ENCODE peak calls at places on chromosomes 12 and 14, in six cellular contexts. One of them, this sample, is unnamed. For H3K4me1, the result is how much of the 10 kb centered on the place peaks cover.

GRCh38 chr12:131056626-131057025 is 102.9 kb downstream of the ADGRD1 start:
- DNase-seq in mesenchymal stem cell: no peak
- DNase-seq in fibroblast of lung: no peak
- DNase-seq in pancreas: no peak
- DNase-seq in adipocyte: no peak
- DNase-seq in Peyer's patch: no peak
- DNase-seq in this sample: no peak

GRCh38 chr12:124109760-124110159 is 136.7 kb downstream of the ZNF664 start:
- DNase-seq in mesenchymal stem cell: peak
- DNase-seq in fibroblast of lung: peak
- DNase-seq in pancreas: no peak
- DNase-seq in adipocyte: no peak
- DNase-seq in Peyer's patch: no peak
- DNase-seq in this sample: peak

GRCh38 chr14:49464885-49465284 is 121.3 kb downstream of the RPS29 start:
- DNase-seq in mesenchymal stem cell: no peak
- DNase-seq in fibroblast of lung: no peak
- DNase-seq in pancreas: no peak
- DNase-seq in adipocyte: no peak
- DNase-seq in Peyer's patch: no peak
- DNase-seq in this sample: peak

GRCh38 chr12:88299567-88300101 is 157.5 kb downstream of the TMTC3 start:
- DNase-seq in mesenchymal stem cell: peak
- DNase-seq in fibroblast of lung: peak
- DNase-seq in pancreas: no peak
- DNase-seq in adipocyte: peak
- DNase-seq in Peyer's patch: no peak
- DNase-seq in this sample: no peak

GRCh38 chr14:66105819-66106218 is 380.4 kb upstream of the CCDC196 start:
- DNase-seq in mesenchymal stem cell: peak
- DNase-seq in fibroblast of lung: no peak
- DNase-seq in pancreas: no peak
- DNase-seq in adipocyte: peak
- DNase-seq in Peyer's patch: no peak
- DNase-seq in this sample: no peak

GRCh38 chr12:32290411-32290810 is 108.9 kb upstream of the FGD4 start:
- DNase-seq in mesenchymal stem cell: no peak
- DNase-seq in fibroblast of lung: no peak
- DNase-seq in pancreas: no peak
- DNase-seq in adipocyte: peak
- DNase-seq in Peyer's patch: no peak
- DNase-seq in this sample: peak

GRCh38 chr12:94173660-94174265 is 25.4 kb downstream of the PLXNC1 start:
- DNase-seq in mesenchymal stem cell: peak
- DNase-seq in fibroblast of lung: no peak
- DNase-seq in pancreas: no peak
- DNase-seq in adipocyte: no peak
- DNase-seq in Peyer's patch: no peak
- DNase-seq in this sample: no peak

GRCh38 chr12:79681008-79681590 is 9.7 kb downstream of the PAWR start:
- DNase-seq in mesenchymal stem cell: peak
- DNase-seq in fibroblast of lung: peak
- DNase-seq in pancreas: no peak
- DNase-seq in adipocyte: peak
- DNase-seq in Peyer's patch: no peak
- DNase-seq in this sample: peak

GRCh38 chr14:103641181-103641580 is 12.2 kb downstream of the KLC1 start:
- DNase-seq in mesenchymal stem cell: peak
- DNase-seq in fibroblast of lung: peak
- DNase-seq in pancreas: no peak
- DNase-seq in adipocyte: no peak
- DNase-seq in Peyer's patch: no peak
- DNase-seq in this sample: no peak

GRCh38 chr12:87975879-87976278 is 53.3 kb downstream of the C12orf50 start:
- DNase-seq in mesenchymal stem cell: no peak
- DNase-seq in fibroblast of lung: no peak
- DNase-seq in pancreas: no peak
- DNase-seq in adipocyte: no peak
- DNase-seq in Peyer's patch: no peak
- DNase-seq in this sample: no peak

GRCh38 chr14:75854247-75854799 is 127.5 kb downstream of the TGFB3 start:
- DNase-seq in mesenchymal stem cell: no peak
- DNase-seq in fibroblast of lung: peak
- DNase-seq in pancreas: no peak
- DNase-seq in adipocyte: no peak
- DNase-seq in Peyer's patch: no peak
- DNase-seq in this sample: no peak

GRCh38 chr12:99911967-99912366 is 72.8 kb downstream of the ANKS1B start:
- DNase-seq in mesenchymal stem cell: peak
- DNase-seq in fibroblast of lung: no peak
- DNase-seq in pancreas: no peak
- DNase-seq in adipocyte: peak
- DNase-seq in Peyer's patch: no peak
- DNase-seq in this sample: no peak

GRCh38 chr14:21852061-21852664 is 178.5 kb upstream of the OR4E1 start:
- DNase-seq in mesenchymal stem cell: peak
- DNase-seq in fibroblast of lung: peak
- DNase-seq in pancreas: no peak
- DNase-seq in adipocyte: peak
- DNase-seq in Peyer's patch: peak
- DNase-seq in this sample: peak

GRCh38 chr12:52805739-52806138 is 8.2 kb downstream of the KRT4 start:
- DNase-seq in mesenchymal stem cell: no peak
- DNase-seq in fibroblast of lung: no peak
- DNase-seq in pancreas: no peak
- DNase-seq in adipocyte: no peak
- DNase-seq in Peyer's patch: no peak
- DNase-seq in this sample: no peak

DNA sequence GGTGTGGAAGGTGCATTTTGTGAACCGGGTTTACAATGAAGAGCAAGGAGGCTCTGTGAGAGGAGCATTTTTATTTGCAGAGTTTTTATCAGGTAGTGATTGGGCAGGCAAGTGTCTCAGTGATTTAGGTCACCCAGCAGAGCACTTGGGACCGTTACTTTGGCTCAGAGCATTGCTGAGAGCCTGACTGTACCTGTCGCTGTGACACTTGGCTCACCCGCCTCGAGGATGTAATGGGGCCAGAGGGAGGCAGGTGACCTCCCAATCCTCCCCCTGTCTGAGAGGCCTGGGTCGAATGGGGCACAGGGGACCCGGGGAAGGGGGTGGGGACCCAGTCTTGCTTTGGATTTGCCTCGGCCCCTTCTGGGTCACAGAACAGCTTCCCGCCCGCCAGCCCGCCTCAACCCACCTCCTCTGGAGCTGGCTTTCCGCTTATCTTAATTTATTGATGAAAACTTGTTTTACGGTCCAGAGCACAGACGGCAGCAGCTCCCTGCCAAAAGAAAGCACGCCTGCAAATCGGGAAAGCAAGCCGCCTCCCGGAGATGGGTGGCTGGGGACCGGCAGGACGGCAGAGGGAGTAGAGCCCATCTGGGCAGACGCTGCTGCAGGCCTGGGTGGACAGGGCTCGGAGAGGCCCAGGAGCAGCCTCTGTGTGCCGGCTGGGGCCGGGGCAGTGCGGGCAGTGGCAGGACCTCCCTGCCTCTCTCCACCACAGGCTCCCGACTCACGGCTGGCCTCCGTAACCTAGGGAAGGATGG is 186.9 kb downstream of the TSPAN9 start:
- DNase-seq in mesenchymal stem cell: no peak
- DNase-seq in fibroblast of lung: no peak
- DNase-seq in pancreas: no peak
- DNase-seq in adipocyte: no peak
- DNase-seq in Peyer's patch: no peak
- DNase-seq in this sample: no peak
- H3K4me3 ChIP-seq in mesenchymal stem cell: no peak
- H3K4me3 ChIP-seq in fibroblast of lung: no peak
- H3K4me3 ChIP-seq in pancreas: no peak
- H3K4me3 ChIP-seq in adipocyte: no peak
- H3K4me3 ChIP-seq in Peyer's patch: no peak
- H3K4me3 ChIP-seq in this sample: no peak

DNA sequence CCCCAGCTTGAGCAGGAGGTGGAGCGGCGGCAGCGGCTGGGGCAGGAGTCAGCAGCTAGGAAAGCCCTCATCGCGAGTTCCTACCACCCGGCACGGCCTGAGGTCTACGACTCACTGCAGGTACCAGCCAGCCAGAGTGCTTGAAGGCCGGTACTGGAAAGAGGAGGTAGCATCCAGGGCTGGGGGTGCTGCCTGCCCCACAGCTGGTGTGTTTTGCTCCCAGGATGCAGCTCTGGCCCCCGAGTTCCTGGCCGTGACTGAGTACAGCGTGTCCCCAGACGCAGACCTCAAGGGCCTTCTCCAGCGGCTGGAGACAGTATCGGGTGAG is 1.6 kb downstream of the OGFOD2 start:
- DNase-seq in mesenchymal stem cell: no peak
- DNase-seq in fibroblast of lung: no peak
- DNase-seq in pancreas: peak
- DNase-seq in adipocyte: no peak
- DNase-seq in Peyer's patch: no peak
- DNase-seq in this sample: no peak
- H3K4me1 ChIP-seq in mesenchymal stem cell: under half
- H3K4me1 ChIP-seq in fibroblast of lung: under half
- H3K4me1 ChIP-seq in pancreas: under half
- H3K4me1 ChIP-seq in adipocyte: under half
- H3K4me1 ChIP-seq in Peyer's patch: under half
- H3K4me1 ChIP-seq in this sample: under half

DNA sequence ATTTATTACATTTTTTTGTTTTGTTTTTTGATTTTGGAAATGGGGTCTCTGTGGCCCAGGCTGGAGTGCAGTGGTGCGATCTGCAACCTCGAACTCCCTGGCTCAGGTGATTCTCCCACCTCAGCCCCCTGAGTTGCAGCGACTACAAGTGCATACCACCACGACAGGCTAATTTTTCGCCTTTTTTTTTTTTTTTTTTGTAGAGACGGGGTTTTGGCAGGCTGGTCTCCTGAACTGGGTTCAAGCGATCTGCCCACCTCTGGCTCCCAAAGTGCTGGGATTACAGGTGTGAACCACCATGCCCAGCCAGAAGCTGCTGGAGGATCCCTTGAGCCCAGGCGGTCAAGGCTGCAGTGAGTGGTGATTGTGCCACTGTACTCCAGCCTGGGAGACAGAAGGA is 2.3 kb downstream of the MON2 start:
- DNase-seq in mesenchymal stem cell: no peak
- DNase-seq in fibroblast of lung: no peak
- DNase-seq in pancreas: no peak
- DNase-seq in adipocyte: no peak
- DNase-seq in Peyer's patch: no peak
- DNase-seq in this sample: no peak
- H3K4me3 ChIP-seq in mesenchymal stem cell: peak
- H3K4me3 ChIP-seq in fibroblast of lung: peak
- H3K4me3 ChIP-seq in pancreas: no peak
- H3K4me3 ChIP-seq in adipocyte: peak
- H3K4me3 ChIP-seq in Peyer's patch: no peak
- H3K4me3 ChIP-seq in this sample: no peak

GRCh38 chr14:61569783-61570182 is 125.5 kb upstream of the HIF1A start:
- DNase-seq in mesenchymal stem cell: peak
- DNase-seq in fibroblast of lung: peak
- DNase-seq in pancreas: no peak
- DNase-seq in adipocyte: peak
- DNase-seq in Peyer's patch: no peak
- DNase-seq in this sample: no peak

GRCh38 chr14:61570961-61571299 is 124.4 kb upstream of the HIF1A start:
- DNase-seq in mesenchymal stem cell: no peak
- DNase-seq in fibroblast of lung: no peak
- DNase-seq in pancreas: no peak
- DNase-seq in adipocyte: no peak
- DNase-seq in Peyer's patch: no peak
- DNase-seq in this sample: no peak

GRCh38 chr14:61571931-61572330 is 123.4 kb upstream of the HIF1A start:
- DNase-seq in mesenchymal stem cell: no peak
- DNase-seq in fibroblast of lung: no peak
- DNase-seq in pancreas: no peak
- DNase-seq in adipocyte: no peak
- DNase-seq in Peyer's patch: no peak
- DNase-seq in this sample: no peak

GRCh38 chr14:61569308-61569707 is 126.0 kb upstream of the HIF1A start:
- DNase-seq in mesenchymal stem cell: no peak
- DNase-seq in fibroblast of lung: no peak
- DNase-seq in pancreas: no peak
- DNase-seq in adipocyte: no peak
- DNase-seq in Peyer's patch: no peak
- DNase-seq in this sample: no peak

DNA sequence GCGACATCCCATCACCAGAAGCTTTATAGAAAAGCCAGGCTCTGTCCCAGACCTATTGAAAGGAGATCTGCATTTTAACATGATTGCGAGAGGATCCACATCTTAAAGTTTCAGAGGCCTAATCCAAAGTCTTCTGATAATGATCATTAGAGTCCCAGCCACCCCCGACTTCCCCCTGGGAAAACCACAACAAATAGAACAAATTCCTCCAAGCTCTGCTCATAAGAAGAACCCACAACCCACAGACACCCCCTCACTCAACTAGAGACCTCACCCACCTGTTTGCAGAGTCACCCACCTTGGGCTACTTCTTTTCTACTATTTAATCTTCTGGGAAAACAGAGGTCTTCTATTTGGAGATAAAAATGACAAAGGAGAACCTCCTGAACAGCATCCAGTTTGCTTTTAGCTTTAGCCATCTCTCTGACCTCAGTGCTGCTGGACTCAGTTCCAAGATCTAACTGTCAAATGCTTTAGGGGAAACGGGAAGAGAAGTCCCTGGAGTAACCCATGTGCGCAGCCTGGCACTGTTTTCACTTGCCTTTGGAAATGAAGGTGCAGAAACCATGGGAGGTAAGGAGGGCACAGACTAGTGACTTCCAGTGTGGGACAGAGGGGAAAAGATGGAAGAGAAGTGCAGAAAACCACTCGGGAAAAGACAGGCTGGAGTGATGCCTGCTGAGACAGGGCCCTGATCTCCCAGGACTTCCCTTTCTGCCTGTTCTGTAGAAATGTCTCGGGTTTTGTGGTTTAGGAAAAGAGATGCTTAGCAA is 124.9 kb upstream of the HIF1A start:
- DNase-seq in mesenchymal stem cell: no peak
- DNase-seq in fibroblast of lung: no peak
- DNase-seq in pancreas: no peak
- DNase-seq in adipocyte: no peak
- DNase-seq in Peyer's patch: no peak
- DNase-seq in this sample: no peak
- H3K4me1 ChIP-seq in mesenchymal stem cell: under half
- H3K4me1 ChIP-seq in fibroblast of lung: under half
- H3K4me1 ChIP-seq in pancreas: under half
- H3K4me1 ChIP-seq in adipocyte: half or more
- H3K4me1 ChIP-seq in Peyer's patch: under half
- H3K4me1 ChIP-seq in this sample: under half

GRCh38 chr12:108374596-108375320 is 35.6 kb upstream of the CMKLR1 start:
- DNase-seq in mesenchymal stem cell: no peak
- DNase-seq in fibroblast of lung: no peak
- DNase-seq in pancreas: no peak
- DNase-seq in adipocyte: no peak
- DNase-seq in Peyer's patch: no peak
- DNase-seq in this sample: no peak
- H3K4me3 ChIP-seq in mesenchymal stem cell: no peak
- H3K4me3 ChIP-seq in fibroblast of lung: no peak
- H3K4me3 ChIP-seq in pancreas: no peak
- H3K4me3 ChIP-seq in adipocyte: no peak
- H3K4me3 ChIP-seq in Peyer's patch: no peak
- H3K4me3 ChIP-seq in this sample: no peak

GRCh38 chr12:69844416-69844815 is 19.4 kb downstream of the MYRFL start:
- DNase-seq in mesenchymal stem cell: no peak
- DNase-seq in fibroblast of lung: no peak
- DNase-seq in pancreas: no peak
- DNase-seq in adipocyte: no peak
- DNase-seq in Peyer's patch: no peak
- DNase-seq in this sample: no peak
- H3K4me1 ChIP-seq in mesenchymal stem cell: under half
- H3K4me1 ChIP-seq in fibroblast of lung: under half
- H3K4me1 ChIP-seq in pancreas: under half
- H3K4me1 ChIP-seq in adipocyte: under half
- H3K4me1 ChIP-seq in Peyer's patch: under half
- H3K4me1 ChIP-seq in this sample: under half

This sample was measured in mesendoderm.